ENCODE peak calls at places on chromosomes 1 and 21, in nine cellular contexts. Q is activated effector memory CD4-positive, alpha-beta T cell treated with Interleukin-2 at 50 U/mL for 16 hours; Y is ACHN; N is fibroblast of pulmonary artery; T is mammary epithelial cell; B is GM18507; Z is immature natural killer cell; K is NCI-H1092; A is EH. D is an unnamed sample.

GRCh38 chr21:44986471-44987291 is 46.9 kb downstream of the SLX9 start:
- DNase-seq in A (no peak), Q (no peak), T (no peak), Y (no peak), B (no peak), Z (no peak), N (no peak), K (no peak), D (no peak)

GRCh38 chr1:152888126-152888525 is 10.0 kb downstream of the SMCP start:
- DNase-seq in Q (no peak), T (peak), N (no peak), Z (no peak), B (no peak), K (no peak), A (no peak), Y (no peak), D (no peak)

GRCh38 chr1:234638832-234639799 is 29.1 kb upstream of the IRF2BP2 start:
- DNase-seq in Y (peak), Q (no peak), K (no peak), A (no peak), N (no peak), B (no peak), Z (no peak), T (peak), D (no peak)

GRCh38 chr1:88595355-88595754 is 88.7 kb upstream of the PKN2 start:
- DNase-seq in T (peak), Q (no peak), Z (peak), N (peak), B (no peak), A (peak), K (no peak), Y (peak), D (no peak)

GRCh38 chr1:180269848-180270766 is 40.0 kb downstream of the LHX4 start:
- DNase-seq in Q (no peak), Y (no peak), A (no peak), T (no peak), K (no peak), Z (no peak), B (no peak), N (peak), D (no peak)

GRCh38 chr1:22689505-22689904 is 21.1 kb upstream of the EPHB2 start:
- DNase-seq in B (no peak), N (peak), Q (no peak), K (peak), Y (peak), Z (no peak), T (peak), A (peak), D (no peak)

GRCh38 chr1:37162059-37162458 is 127.7 kb upstream of the GRIK3 start:
- DNase-seq in B (no peak), A (no peak), Z (no peak), N (no peak), Q (no peak), K (no peak), T (no peak), Y (no peak), D (no peak)

GRCh38 chr1:1373493-1374067 is 1.4 kb downstream of the AURKAIP1 start:
- DNase-seq in N (no peak), K (no peak), Y (no peak), B (no peak), Z (no peak), T (no peak), Q (no peak), A (no peak), D (no peak)

GRCh38 chr1:36900128-36900527 is 134.2 kb downstream of the GRIK3 start:
- DNase-seq in Q (no peak), Z (no peak), K (no peak), Y (no peak), N (no peak), B (no peak), A (no peak), T (no peak), D (no peak)